ENCODE peak calls at places on chromosome 5, in seven cellular contexts. J is K562, D is GM12878, X is HepG2, S is IMR-90, L is SK-N-SH, W is H1. E is an unnamed sample.
A peak's percentile ranks its signal among the peaks of the same experiment; 100 is the strongest.

GRCh38 chr5:109866051-109866450 is 176.3 kb downstream of the MAN2A1 start:
- DNase-seq in J (peak; percentile 6), X (no peak), W (no peak), S (peak; percentile 79), D (no peak), L (no peak), E (no peak)

GRCh38 chr5:54681036-54681435 is 163.5 kb downstream of the SNX18 start:
- DNase-seq in L (no peak), J (no peak), S (no peak), D (no peak), X (no peak), W (no peak), E (no peak)

GRCh38 chr5:172758077-172758835 is 12.7 kb downstream of the DUSP1 start:
- DNase-seq in S (peak; percentile 97), X (no peak), D (no peak), J (peak; percentile 64), W (no peak), L (no peak), E (peak; percentile 91)

GRCh38 chr5:1772634-1773033 is 27.0 kb downstream of the MRPL36 start:
- DNase-seq in S (peak; percentile 66), D (no peak), X (peak; percentile 44), W (no peak), J (peak; percentile 37), L (peak; percentile 60), E (peak; percentile 47)

GRCh38 chr5:96999856-97000255 is 64.0 kb downstream of the LNPEP start:
- DNase-seq in J (no peak), X (no peak), W (no peak), L (no peak), S (no peak), D (no peak), E (no peak)

GRCh38 chr5:154312571-154312970 is 122.0 kb downstream of the GALNT10 start:
- DNase-seq in J (no peak), L (no peak), D (no peak), S (peak; percentile 40), X (no peak), W (no peak), E (peak; percentile 21)

GRCh38 chr5:72569423-72569939 is 62.3 kb upstream of the ZNF366 start:
- DNase-seq in X (no peak), D (no peak), L (no peak), J (no peak), W (no peak), S (no peak), E (no peak)

GRCh38 chr5:43396762-43397304 is 15.4 kb downstream of the CCL28 start:
- DNase-seq in L (peak; percentile 53), D (peak; percentile 17), J (no peak), W (no peak), X (no peak), S (no peak), E (peak; percentile 17)

GRCh38 chr5:55345327-55345726 is 37.5 kb downstream of the MTREX start:
- DNase-seq in X (peak; percentile 56), S (no peak), J (no peak), D (no peak), L (no peak), W (no peak), E (no peak)

GRCh38 chr5:53425598-53426516 is 54.6 kb upstream of the FST start:
- DNase-seq in D (no peak), S (no peak), W (peak; percentile 82), L (peak; percentile 36), X (peak; percentile 67), J (peak; percentile 71), E (no peak)

GRCh38 chr5:148697177-148697820 is 43.0 kb upstream of the HTR4 start:
- DNase-seq in D (no peak), W (no peak), L (no peak), J (peak; percentile 63), S (peak; percentile 56), X (no peak), E (no peak)

GRCh38 chr5:100905259-100905914 is 2.3 kb upstream of the ST8SIA4 start:
- DNase-seq in J (no peak), S (no peak), X (no peak), L (no peak), W (no peak), D (no peak), E (no peak)

GRCh38 chr5:17379188-17379951 is 118.7 kb upstream of the TAF11L2 start:
- DNase-seq in S (peak; percentile 21), D (no peak), J (no peak), W (no peak), X (no peak), L (peak; percentile 53), E (no peak)

GRCh38 chr5:53616939-53617549 is 56.6 kb downstream of the NDUFS4 start:
- DNase-seq in S (peak; percentile 5), J (peak; percentile 47), X (no peak), W (no peak), D (no peak), L (no peak), E (no peak)

GRCh38 chr5:163407034-163407652 is 30.3 kb upstream of the CCNG1 start:
- DNase-seq in J (no peak), X (no peak), L (no peak), S (no peak), W (no peak), D (peak; percentile 13), E (no peak)

GRCh38 chr5:93164690-93165089 is 416.3 kb downstream of the NR2F1-AS1 start:
- DNase-seq in J (no peak), L (peak; percentile 28), W (no peak), D (no peak), S (peak; percentile 75), X (no peak), E (peak; percentile 47)

GRCh38 chr5:96936431-96937221 is 746 bp downstream of the LNPEP start:
- DNase-seq in X (peak; percentile 19), J (peak; percentile 65), L (peak; percentile 28), D (no peak), W (peak; percentile 64), S (peak; percentile 31), E (peak; percentile 28)

DNA sequence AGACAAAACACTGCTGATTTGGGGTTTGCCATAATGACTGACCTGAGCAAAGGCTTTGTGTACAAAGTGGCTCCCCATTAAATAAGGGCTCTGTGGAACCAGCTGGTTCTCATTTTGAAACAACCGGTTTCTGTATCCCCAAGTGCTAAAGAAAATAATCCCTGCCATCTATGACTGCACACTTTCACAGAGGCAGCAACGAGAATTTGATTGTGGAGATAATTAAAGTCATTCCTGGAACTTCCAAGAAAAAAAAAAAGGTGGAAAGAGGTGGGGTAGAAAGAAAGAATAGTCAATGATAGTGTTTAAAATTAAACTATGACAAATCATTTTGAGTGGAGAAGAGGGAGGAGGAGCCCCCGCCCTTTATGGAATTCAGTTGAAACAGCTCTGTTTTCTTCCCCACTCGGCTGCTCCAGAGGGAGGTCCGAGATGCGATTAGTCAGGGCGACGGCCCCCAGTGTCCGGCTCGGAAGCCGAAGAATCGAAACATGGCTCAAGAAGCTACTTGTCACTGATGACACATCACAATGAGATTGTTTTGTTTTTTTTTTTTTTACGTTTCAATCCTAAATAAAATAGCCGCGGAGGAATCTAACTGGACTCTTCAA is 38.4 kb downstream of the EBF1 start:
- DNase-seq in D (no peak), L (peak; percentile 41), W (no peak), S (peak; percentile 78), J (peak; percentile 12), X (no peak), E (no peak)
- H3K4me1 ChIP-seq in D (peaks cover 12% of the 10 kb centered on the region), L (peaks cover 13% of the 10 kb centered on the region), W (no peaks in the 10 kb centered on the region), S (peaks cover 4% of the 10 kb centered on the region), J (no peaks in the 10 kb centered on the region), X (no peaks in the 10 kb centered on the region), E (no peaks in the 10 kb centered on the region)

DNA sequence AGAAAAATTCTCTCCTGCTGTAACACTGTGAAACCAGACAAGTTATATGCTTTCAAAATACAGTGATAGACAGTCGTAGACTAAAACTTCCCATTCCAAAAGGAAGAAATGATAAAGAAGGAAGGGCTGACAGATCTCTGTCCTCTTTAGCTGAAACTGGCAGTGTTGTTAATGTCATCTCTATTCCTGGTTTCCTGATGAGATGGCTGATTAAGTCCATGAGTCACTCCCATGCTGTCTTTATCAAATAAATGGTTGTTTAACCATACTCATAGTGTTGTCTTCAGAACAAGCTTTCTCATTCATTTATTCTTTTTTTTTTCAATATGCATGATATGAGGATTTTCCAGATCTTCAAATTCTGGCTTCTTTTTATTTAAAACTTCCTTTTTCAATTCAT is 952.2 kb upstream of the WWC1 start:
- DNase-seq in W (no peak), J (no peak), L (no peak), D (no peak), S (no peak), X (no peak), E (no peak)
- TF ChIP-seq RFX5 in W (no peak), J (no peak), L (no peak), D (no peak), S (no peak), X (no peak), E (no peak)

DNA sequence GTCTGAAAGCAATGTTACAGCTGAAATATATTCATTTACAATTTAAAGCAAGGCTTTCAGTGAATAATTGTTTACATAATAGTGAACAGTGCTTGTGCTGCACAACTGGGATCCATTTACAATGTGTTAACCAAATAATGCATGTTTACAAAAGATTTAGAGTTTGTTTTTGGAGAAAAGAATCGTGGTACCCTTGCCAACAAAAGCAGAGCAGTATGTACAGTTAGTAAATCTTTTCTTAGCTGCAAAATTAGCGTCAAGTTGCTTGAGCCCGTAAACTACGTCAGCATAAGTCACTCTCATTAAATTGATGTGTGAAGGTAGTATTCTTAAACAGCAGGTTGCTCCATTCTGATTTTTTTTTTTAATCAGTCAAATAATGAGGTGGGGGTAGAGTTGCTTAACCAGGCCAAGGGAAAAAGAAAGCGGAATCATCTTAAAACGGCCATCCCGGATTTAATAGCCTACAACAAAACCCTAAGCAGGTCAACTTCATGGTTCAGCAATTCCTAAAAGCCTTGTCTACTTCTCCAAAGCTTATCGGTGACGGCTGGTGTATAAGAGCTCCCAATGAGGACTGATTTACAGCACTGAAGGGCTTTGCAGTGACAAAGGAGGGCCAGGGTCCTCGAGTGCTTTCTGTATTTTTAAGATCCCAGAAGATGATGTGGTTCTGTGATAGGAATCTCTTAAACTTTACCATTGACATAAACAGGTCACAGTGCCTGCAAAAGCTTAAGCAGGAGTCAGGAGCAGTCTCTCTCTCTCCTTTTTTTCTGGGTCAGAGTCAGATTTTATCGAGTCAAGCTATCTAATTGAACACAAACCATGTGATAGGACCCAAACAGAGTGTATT is 663.3 kb upstream of the ZNF608 start:
- DNase-seq in X (no peak), L (no peak), S (peak; percentile 7), W (no peak), D (no peak), J (no peak), E (no peak)
- H3K4me1 ChIP-seq in X (no peaks in the 10 kb centered on the region), L (peaks cover 57% of the 10 kb centered on the region), S (peaks cover 20% of the 10 kb centered on the region), W (no peaks in the 10 kb centered on the region), D (peaks cover 43% of the 10 kb centered on the region), J (no peaks in the 10 kb centered on the region), E (peaks cover 37% of the 10 kb centered on the region)

GRCh38 chr5:77133061-77133758 is 46.1 kb upstream of the ZBED3 start:
- DNase-seq in S (peak; percentile 97), J (no peak), W (no peak), X (peak; percentile 45), D (no peak), L (no peak), E (peak; percentile 82)

GRCh38 chr5:77143998-77144836 is 57.1 kb upstream of the ZBED3 start:
- DNase-seq in D (peak; percentile 13), L (peak; percentile 64), W (peak; percentile 59), X (peak; percentile 42), J (peak; percentile 74), S (peak; percentile 79), E (peak; percentile 55)

GRCh38 chr5:77140350-77140749 is 53.3 kb upstream of the ZBED3 start:
- DNase-seq in W (no peak), S (no peak), L (no peak), D (no peak), J (no peak), X (no peak), E (no peak)

GRCh38 chr5:77144837-77145139 is 57.7 kb upstream of the ZBED3 start:
- DNase-seq in L (no peak), D (no peak), W (no peak), J (no peak), S (no peak), X (no peak), E (no peak)

GRCh38 chr5:77138981-77139380 is 51.9 kb upstream of the ZBED3 start:
- DNase-seq in D (no peak), S (peak; percentile 10), J (peak; percentile 22), W (no peak), L (peak; percentile 13), X (no peak), E (no peak)
- TF ChIP-seq RFX5 in D (no peak), S (no peak), J (no peak), W (no peak), L (no peak), X (no peak), E (no peak)

E was measured in A549.